ENCODE peak calls at places on chromosomes 11 and 22, in eight cellular contexts. L, X, A, F, C, S, K and V are unnamed samples.

GRCh38 chr22:37775785-37776638 is 31.7 kb upstream of the GCAT start:
- DNase-seq in X (no peak), F (no peak), C (no peak), K (no peak), L (no peak), S (no peak), A (no peak), V (no peak)

GRCh38 chr22:50732681-50733080 is 5.3 kb upstream of the ACR start:
- DNase-seq in S (no peak), A (peak; percentile 24), F (no peak), C (peak; percentile 34), L (no peak), K (no peak), X (no peak), V (no peak)

GRCh38 chr11:34585870-34586654 is 34.8 kb upstream of the EHF start:
- DNase-seq in S (peak; percentile 52), K (no peak), X (no peak), C (no peak), A (no peak), L (no peak), F (peak; percentile 85), V (no peak)

GRCh38 chr11:132361011-132361550 is 990.7 kb downstream of the NTM start:
- DNase-seq in F (no peak), A (no peak), C (no peak), L (no peak), X (no peak), K (no peak), S (no peak), V (no peak)

GRCh38 chr22:22599248-22599647 is 40.2 kb upstream of the PRAME start:
- DNase-seq in C (no peak), X (no peak), L (no peak), F (no peak), S (no peak), K (no peak), A (no peak), V (no peak)

GRCh38 chr11:2515401-2516275 is 70.8 kb downstream of the KCNQ1 start:
- DNase-seq in C (peak; percentile 42), L (peak; percentile 48), F (no peak), X (peak; percentile 59), K (peak; percentile 15), A (peak; percentile 53), S (no peak), V (no peak)

GRCh38 chr11:64152841-64153691 is 12.8 kb downstream of the MACROD1 start:
- DNase-seq in S (peak; percentile 54), K (peak; percentile 72), A (peak; percentile 88), L (peak; percentile 63), C (peak; percentile 81), X (peak; percentile 84), F (peak; percentile 54), V (peak; percentile 58)

GRCh38 chr11:88320149-88320559 is 17.4 kb downstream of the CTSC start:
- DNase-seq in L (no peak), A (no peak), K (no peak), C (no peak), F (peak; percentile 33), S (no peak), X (no peak), V (no peak)

GRCh38 chr11:62005231-62005661 is 37.8 kb upstream of the FTH1 start:
- DNase-seq in X (no peak), L (no peak), S (no peak), K (no peak), C (no peak), A (no peak), F (peak; percentile 53), V (no peak)

GRCh38 chr22:26576026-26576680 is 13.8 kb downstream of the TPST2 start:
- DNase-seq in L (no peak), X (no peak), S (no peak), C (no peak), A (no peak), F (no peak), K (no peak), V (no peak)

GRCh38 chr11:15146271-15147003 is 31.7 kb downstream of the INSC start:
- DNase-seq in C (no peak), F (no peak), K (no peak), S (no peak), A (no peak), X (no peak), L (no peak), V (no peak)

GRCh38 chr11:10374386-10374785 is 69.5 kb downstream of the ADM start:
- DNase-seq in F (no peak), A (no peak), K (no peak), L (no peak), S (no peak), X (no peak), C (no peak), V (no peak)

GRCh38 chr11:10373929-10374328 is 69.1 kb downstream of the ADM start:
- DNase-seq in S (no peak), F (no peak), L (no peak), C (no peak), X (no peak), A (no peak), K (no peak), V (no peak)

GRCh38 chr11:10377182-10377581 is 72.3 kb downstream of the ADM start:
- DNase-seq in S (no peak), L (no peak), C (no peak), F (no peak), A (no peak), K (no peak), X (no peak), V (no peak)

GRCh38 chr11:10375280-10376048 is 70.6 kb downstream of the ADM start:
- DNase-seq in C (no peak), X (no peak), K (no peak), F (peak; percentile 88), S (no peak), A (no peak), L (no peak), V (no peak)

GRCh38 chr11:10376061-10376460 is 71.2 kb downstream of the ADM start:
- DNase-seq in L (peak; percentile 53), K (no peak), F (peak; percentile 47), X (no peak), S (no peak), C (no peak), A (no peak), V (no peak)
- H3K4me1 ChIP-seq in L (peaks cover 24% of the 10 kb centered on the region), K (no peaks in the 10 kb centered on the region), F (no peaks in the 10 kb centered on the region), X (peaks cover 37% of the 10 kb centered on the region), S (peaks cover 2% of the 10 kb centered on the region), C (peaks cover 45% of the 10 kb centered on the region), A (peaks cover 5% of the 10 kb centered on the region), V (peaks cover 4% of the 10 kb centered on the region)

GRCh38 chr11:65298655-65299179 is 15.9 kb upstream of the CDC42EP2 start:
- DNase-seq in K (no peak), L (peak; percentile 86), C (peak; percentile 79), F (peak; percentile 81), A (peak; percentile 88), X (no peak), S (no peak), V (no peak)
- H3K4me1 ChIP-seq in K (peaks cover 22% of the 10 kb centered on the region), L (peaks cover 80% of the 10 kb centered on the region), C (peaks cover 23% of the 10 kb centered on the region), F (peaks cover 20% of the 10 kb centered on the region), A (peaks cover 20% of the 10 kb centered on the region), X (peaks cover 38% of the 10 kb centered on the region), S (peaks cover 9% of the 10 kb centered on the region), V (no peaks in the 10 kb centered on the region)

GRCh38 chr22:29607426-29607825 is 4.0 kb downstream of the NF2 start:
- DNase-seq in L (no peak), X (no peak), A (no peak), C (no peak), F (peak; percentile 36), K (no peak), S (no peak), V (no peak)

GRCh38 chr22:29606320-29606719 is 2.9 kb downstream of the NF2 start:
- DNase-seq in A (no peak), K (no peak), C (no peak), X (no peak), S (no peak), L (no peak), F (no peak), V (no peak)

GRCh38 chr22:29609139-29609538 is 5.7 kb downstream of the NF2 start:
- DNase-seq in L (no peak), A (no peak), S (no peak), C (no peak), X (no peak), F (no peak), K (no peak), V (no peak)

GRCh38 chr22:29615705-29616104 is 12.3 kb downstream of the NF2 start:
- DNase-seq in K (no peak), L (no peak), X (no peak), A (no peak), F (no peak), S (no peak), C (no peak), V (no peak)

GRCh38 chr22:29610780-29611179 is 7.3 kb downstream of the NF2 start:
- DNase-seq in S (no peak), X (no peak), L (no peak), C (no peak), F (no peak), A (no peak), K (no peak), V (no peak)
- H3K4me1 ChIP-seq in S (no peaks in the 10 kb centered on the region), X (no peaks in the 10 kb centered on the region), L (peaks cover 11% of the 10 kb centered on the region), C (peaks cover under 1% of the 10 kb centered on the region), F (no peaks in the 10 kb centered on the region), A (peaks cover 2% of the 10 kb centered on the region), K (no peaks in the 10 kb centered on the region), V (peaks cover 7% of the 10 kb centered on the region)

GRCh38 chr11:117045956-117046355 is 52.3 kb downstream of the SIK3 start:
- DNase-seq in X (no peak), F (peak; percentile 83), S (no peak), C (no peak), A (no peak), K (no peak), L (no peak), V (no peak)

GRCh38 chr11:117039897-117040296 is 58.3 kb downstream of the SIK3 start:
- DNase-seq in C (no peak), F (no peak), L (no peak), A (no peak), S (no peak), K (no peak), X (no peak), V (no peak)

GRCh38 chr11:117042689-117043088 is 55.5 kb downstream of the SIK3 start:
- DNase-seq in L (no peak), A (no peak), X (no peak), K (no peak), S (no peak), C (no peak), F (no peak), V (no peak)

GRCh38 chr11:117045196-117045595 is 53.0 kb downstream of the SIK3 start:
- DNase-seq in C (no peak), F (peak; percentile 44), X (no peak), A (no peak), L (no peak), K (no peak), S (no peak), V (no peak)

DNA sequence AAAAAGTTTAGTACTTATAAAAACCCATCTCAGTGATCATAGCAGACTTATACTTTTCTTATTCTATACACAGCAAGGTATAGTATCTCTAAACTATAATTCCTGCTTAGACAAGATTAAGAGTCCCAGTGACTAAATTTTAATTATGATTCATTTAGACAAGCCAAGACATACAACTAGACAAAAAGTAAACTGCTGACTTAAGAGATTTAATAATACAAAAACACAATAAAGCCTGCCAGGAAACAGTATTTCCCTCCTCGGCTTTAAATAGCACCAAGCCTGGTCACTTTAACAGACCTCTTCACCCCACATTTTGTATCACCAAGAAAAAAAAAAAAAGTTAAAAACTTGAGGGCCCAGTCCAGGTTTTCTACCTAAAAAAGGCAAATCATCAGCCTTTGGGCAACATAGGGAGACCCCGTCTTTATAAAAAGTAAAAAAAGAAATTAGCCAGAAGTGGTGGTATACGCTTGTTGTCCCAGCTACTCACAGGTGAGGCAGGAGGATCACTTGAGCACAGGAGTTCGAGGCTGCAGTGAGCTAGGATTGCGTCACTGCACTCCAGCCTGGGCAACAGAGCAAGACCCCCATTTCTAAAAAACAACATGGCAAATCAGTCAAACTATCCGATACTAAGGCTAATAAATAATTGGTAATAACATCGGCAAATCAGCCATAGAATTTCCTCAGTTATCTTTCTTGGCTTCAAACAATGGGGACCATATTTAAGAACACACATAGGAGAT is 53.8 kb downstream of the SIK3 start:
- DNase-seq in F (no peak), L (no peak), C (no peak), X (no peak), K (no peak), A (no peak), S (no peak), V (no peak)
- H3K4me1 ChIP-seq in F (no peaks in the 10 kb centered on the region), L (peaks cover 23% of the 10 kb centered on the region), C (peaks cover 65% of the 10 kb centered on the region), X (peaks cover 30% of the 10 kb centered on the region), K (peaks cover 26% of the 10 kb centered on the region), A (peaks cover 6% of the 10 kb centered on the region), S (peaks cover 2% of the 10 kb centered on the region), V (peaks cover 31% of the 10 kb centered on the region)